ENCODE peak calls at places on chromosomes 16 and 17, in seven cellular contexts. O is HFFc6; M is NCI-H2107; T is stimulated activated CD8-positive, alpha-beta memory T cell treated with anti-CD3 and anti-CD28 coated beads, Interleukin-7, amount 100 ng/mL, for 24 hours; W is neural progenitor cell; J is ecto neural progenitor cell; K is cortex of kidney. Y is an unnamed sample.

GRCh38 chr17:76272541-76273434 is 7.6 kb downstream of the UBALD2 start:
- DNase-seq in M (no peak), W (no peak), J (peak), O (no peak), T (no peak), K (no peak), Y (no peak)

GRCh38 chr16:57601801-57602478 is 26.5 kb upstream of the ADGRG1 start:
- DNase-seq in W (no peak), J (peak), M (no peak), T (no peak), O (no peak), K (no peak), Y (peak)

GRCh38 chr17:43608313-43608712 is 53.4 kb downstream of the MEOX1 start:
- DNase-seq in W (no peak), J (no peak), M (no peak), K (no peak), T (peak), O (peak), Y (no peak)

GRCh38 chr17:36727577-36727976 is 126.2 kb downstream of the MRM1 start:
- DNase-seq in J (peak), T (no peak), M (no peak), O (no peak), W (peak), K (no peak), Y (no peak)

GRCh38 chr16:88295526-88296436 is 87.0 kb upstream of the ZNF469 start:
- DNase-seq in T (no peak), J (no peak), M (no peak), W (no peak), K (no peak), O (no peak), Y (no peak)

GRCh38 chr16:1713933-1714332 is 7.9 kb downstream of the MAPK8IP3 start:
- DNase-seq in K (no peak), T (no peak), W (no peak), M (no peak), J (no peak), O (no peak), Y (no peak)

GRCh38 chr17:81251943-81252301 is 12.8 kb downstream of the NDUFAF8 start:
- DNase-seq in K (no peak), T (no peak), J (no peak), M (no peak), O (no peak), W (no peak), Y (no peak)

GRCh38 chr17:797236-797635 is 15.1 kb downstream of the MRM3 start:
- DNase-seq in K (no peak), M (no peak), T (no peak), W (no peak), J (peak), O (no peak), Y (peak)

GRCh38 chr16:3532741-3533140 is 31.9 kb downstream of the CLUAP1 start:
- DNase-seq in T (no peak), M (no peak), O (no peak), J (no peak), K (no peak), W (no peak), Y (no peak)

GRCh38 chr17:76515291-76515949 is 14.2 kb upstream of the RHBDF2 start:
- DNase-seq in T (peak), J (no peak), O (peak), W (no peak), M (no peak), K (no peak), Y (peak)

GRCh38 chr17:75762513-75763268 is 2.3 kb downstream of the GALK1 start:
- DNase-seq in K (no peak), W (no peak), J (no peak), M (no peak), O (no peak), T (no peak), Y (no peak)

GRCh38 chr17:45367216-45367615 is 50.4 kb upstream of the MAP3K14 start:
- DNase-seq in T (no peak), W (no peak), M (no peak), J (peak), O (no peak), K (no peak), Y (no peak)

GRCh38 chr16:70253291-70254094 is 1.8 kb upstream of the EXOSC6 start:
- DNase-seq in T (no peak), J (peak), W (peak), O (peak), M (no peak), K (no peak), Y (no peak)

GRCh38 chr17:80465316-80465974 is 11.0 kb downstream of the NPTX1 start:
- DNase-seq in M (no peak), T (no peak), W (no peak), K (no peak), J (no peak), O (no peak), Y (no peak)

GRCh38 chr17:8542599-8542998 is 87.9 kb downstream of the MYH10 start:
- DNase-seq in O (no peak), T (no peak), W (no peak), J (no peak), M (no peak), K (no peak), Y (no peak)

GRCh38 chr17:19415806-19416775 is 5.1 kb downstream of the RNF112 start:
- DNase-seq in M (no peak), K (no peak), O (no peak), J (no peak), T (no peak), W (no peak), Y (peak)

GRCh38 chr16:31301708-31302400 is 42.1 kb downstream of the ITGAM start:
- DNase-seq in K (no peak), W (peak), J (no peak), M (no peak), T (no peak), O (peak), Y (no peak)

GRCh38 chr17:43367588-43368242 is 31.1 kb upstream of the ARL4D start:
- DNase-seq in O (peak), K (no peak), W (peak), M (peak), T (no peak), J (peak), Y (no peak)

GRCh38 chr17:10683853-10684252 is 13.5 kb downstream of the SCO1 start:
- DNase-seq in J (no peak), M (no peak), O (peak), W (peak), T (no peak), K (no peak), Y (no peak)

GRCh38 chr17:64499805-64500486 is 3.1 kb upstream of the POLG2 start:
- DNase-seq in J (no peak), O (no peak), W (no peak), M (no peak), K (no peak), T (no peak), Y (no peak)

GRCh38 chr17:47694818-47695663 is 1.1 kb downstream of the TBKBP1 start:
- DNase-seq in M (no peak), W (peak), O (no peak), T (no peak), J (peak), K (no peak), Y (peak)

GRCh38 chr17:47280072-47280811 is 26.6 kb downstream of the ITGB3 start:
- DNase-seq in K (no peak), O (peak), M (no peak), T (no peak), J (no peak), W (no peak), Y (no peak)

GRCh38 chr17:29393451-29393850 is 3.3 kb downstream of the TAOK1 start:
- DNase-seq in T (no peak), M (no peak), W (no peak), J (no peak), O (no peak), K (no peak), Y (no peak)

GRCh38 chr17:10563991-10564660 is 14.7 kb upstream of the MYH2 start:
- DNase-seq in J (no peak), W (no peak), T (no peak), M (no peak), K (no peak), O (no peak), Y (no peak)

GRCh38 chr16:11757671-11758545 is 15.3 kb upstream of the TXNDC11 start:
- DNase-seq in K (no peak), T (no peak), J (no peak), W (no peak), M (no peak), O (peak), Y (no peak)

GRCh38 chr17:38897671-38898290 is 27.6 kb upstream of the LASP1NB start:
- DNase-seq in W (peak), M (no peak), K (no peak), J (no peak), T (no peak), O (no peak), Y (no peak)

GRCh38 chr16:78566397-78567073 is 467.1 kb downstream of the WWOX start:
- DNase-seq in K (no peak), T (no peak), W (no peak), M (no peak), J (no peak), O (no peak), Y (no peak)

GRCh38 chr17:80886641-80887573 is 104.7 kb upstream of the CHMP6 start:
- DNase-seq in J (no peak), O (no peak), W (no peak), K (no peak), T (no peak), M (peak), Y (no peak)

GRCh38 chr16:83095926-83096692 is 469.3 kb downstream of the CDH13 start:
- DNase-seq in O (peak), T (no peak), K (no peak), J (no peak), M (no peak), W (no peak), Y (no peak)

GRCh38 chr16:1690810-1691209 is 12.7 kb downstream of the JPT2 start:
- DNase-seq in O (no peak), T (no peak), M (no peak), J (no peak), W (no peak), K (no peak), Y (no peak)

Y was measured in vagina.